ENCODE peak calls at places on chromosomes 13 and 19, in six cellular contexts. Z is head of caudate nucleus; Q is NCI-H748 treated with DMSO at 0.1 percent for 48 hours; L is activated naive CD4-positive, alpha-beta T cell; E is fibroblast of the conjunctiva; M is astrocyte of the hippocampus. D is an unnamed sample.

GRCh38 chr13:33045829-33046592 is 29.8 kb downstream of the KL start:
- DNase-seq in Z (no peak), M (no peak), E (no peak), L (no peak), Q (no peak), D (no peak)

GRCh38 chr13:19958119-19959111 is at the start of gene ZMYM2:
- DNase-seq in Q (peak), E (peak), M (peak), Z (peak), L (peak), D (peak)

GRCh38 chr19:44255705-44256411 is 3.8 kb upstream of the ZNF233 start:
- DNase-seq in E (no peak), Q (no peak), M (no peak), L (no peak), Z (no peak), D (no peak)

GRCh38 chr13:47069133-47069532 is 172.3 kb upstream of the HTR2A start:
- DNase-seq in Z (no peak), E (no peak), L (no peak), Q (no peak), M (no peak), D (no peak)

GRCh38 chr13:57948884-57949283 is 317.3 kb downstream of the PCDH17 start:
- DNase-seq in Q (no peak), L (no peak), E (no peak), Z (no peak), M (no peak), D (no peak)

GRCh38 chr19:12065100-12065538 is 588 bp downstream of the ZNF844 start:
- DNase-seq in Q (no peak), L (peak), E (peak), Z (peak), M (peak), D (no peak)

GRCh38 chr19:6273701-6274601 is 5.8 kb downstream of the MLLT1 start:
- DNase-seq in Z (peak), M (peak), Q (no peak), E (peak), L (no peak), D (peak)

GRCh38 chr13:20161275-20161950 is 561 bp upstream of the GJA3 start:
- DNase-seq in Q (peak), Z (no peak), L (peak), M (peak), E (no peak), D (no peak)

GRCh38 chr19:2171349-2172145 is 7.8 kb downstream of the DOT1L start:
- DNase-seq in L (peak), E (no peak), Q (no peak), Z (no peak), M (peak), D (no peak)

GRCh38 chr19:16527971-16528521 is 14.2 kb downstream of the CHERP start:
- DNase-seq in Z (no peak), Q (no peak), M (peak), E (no peak), L (peak), D (peak)

GRCh38 chr19:51702103-51702753 is 9.1 kb downstream of the SPACA6 start:
- DNase-seq in Z (peak), Q (no peak), M (peak), L (peak), E (no peak), D (peak)

GRCh38 chr19:45809643-45810159 is 5.4 kb downstream of the RSPH6A start:
- DNase-seq in Q (no peak), M (peak), Z (no peak), L (no peak), E (peak), D (peak)

D was measured in SHP77.